ENCODE peak calls at places on chromosomes 11 and 22, in ten cellular contexts. One of them, this sample, is unnamed.

GRCh38 chr22:29784451-29785361 is 17.5 kb downstream of the UQCR10 start:
- DNase-seq in heart left ventricle: no peak
- DNase-seq in tibial artery: peak; percentile 34
- DNase-seq in upper lobe of right lung: no peak
- DNase-seq in choroid plexus epithelial cell: peak; percentile 28
- DNase-seq in HFF-Myc: no peak
- DNase-seq in GM23338: no peak
- DNase-seq in HFFc6: no peak
- DNase-seq in MCF 10A: no peak
- DNase-seq in breast epithelium: no peak
- DNase-seq in this sample: no peak

GRCh38 chr11:68343761-68344256 is 31.4 kb downstream of the LRP5 start:
- DNase-seq in heart left ventricle: no peak
- DNase-seq in tibial artery: no peak
- DNase-seq in upper lobe of right lung: no peak
- DNase-seq in choroid plexus epithelial cell: no peak
- DNase-seq in HFF-Myc: no peak
- DNase-seq in GM23338: no peak
- DNase-seq in HFFc6: no peak
- DNase-seq in MCF 10A: no peak
- DNase-seq in breast epithelium: no peak
- DNase-seq in this sample: no peak

GRCh38 chr11:844693-845644 is 2.3 kb downstream of the TSPAN4 start:
- DNase-seq in heart left ventricle: peak; percentile 95
- DNase-seq in tibial artery: peak; percentile 96
- DNase-seq in upper lobe of right lung: peak; percentile 94
- DNase-seq in choroid plexus epithelial cell: peak; percentile 95
- DNase-seq in HFF-Myc: peak; percentile 78
- DNase-seq in GM23338: peak; percentile 94
- DNase-seq in HFFc6: peak; percentile 77
- DNase-seq in MCF 10A: peak; percentile 93
- DNase-seq in breast epithelium: peak; percentile 88
- DNase-seq in this sample: peak; percentile 72

GRCh38 chr11:103546236-103546635 is 437.0 kb downstream of the DYNC2H1 start:
- DNase-seq in heart left ventricle: no peak
- DNase-seq in tibial artery: no peak
- DNase-seq in upper lobe of right lung: no peak
- DNase-seq in choroid plexus epithelial cell: peak; percentile 71
- DNase-seq in HFF-Myc: no peak
- DNase-seq in GM23338: no peak
- DNase-seq in HFFc6: peak; percentile 50
- DNase-seq in MCF 10A: no peak
- DNase-seq in breast epithelium: no peak
- DNase-seq in this sample: no peak

GRCh38 chr22:24554316-24555159 is at the start of gene GUCD1:
- DNase-seq in heart left ventricle: peak; percentile 36
- DNase-seq in tibial artery: peak; percentile 32
- DNase-seq in upper lobe of right lung: no peak
- DNase-seq in choroid plexus epithelial cell: peak; percentile 51
- DNase-seq in HFF-Myc: no peak
- DNase-seq in GM23338: peak; percentile 39
- DNase-seq in HFFc6: peak; percentile 14
- DNase-seq in MCF 10A: peak; percentile 25
- DNase-seq in breast epithelium: no peak
- DNase-seq in this sample: no peak

GRCh38 chr11:132353255-132353654 is 982.8 kb downstream of the NTM start:
- DNase-seq in heart left ventricle: no peak
- DNase-seq in tibial artery: no peak
- DNase-seq in upper lobe of right lung: no peak
- DNase-seq in choroid plexus epithelial cell: no peak
- DNase-seq in HFF-Myc: no peak
- DNase-seq in GM23338: no peak
- DNase-seq in HFFc6: no peak
- DNase-seq in MCF 10A: no peak
- DNase-seq in breast epithelium: no peak
- DNase-seq in this sample: no peak

GRCh38 chr11:28690746-28691145 is 582.6 kb downstream of the METTL15 start:
- DNase-seq in heart left ventricle: no peak
- DNase-seq in tibial artery: no peak
- DNase-seq in upper lobe of right lung: no peak
- DNase-seq in choroid plexus epithelial cell: peak; percentile 34
- DNase-seq in HFF-Myc: no peak
- DNase-seq in GM23338: no peak
- DNase-seq in HFFc6: no peak
- DNase-seq in MCF 10A: no peak
- DNase-seq in breast epithelium: no peak
- DNase-seq in this sample: no peak

GRCh38 chr11:971731-972365 is 46.2 kb downstream of the AP2A2 start:
- DNase-seq in heart left ventricle: no peak
- DNase-seq in tibial artery: no peak
- DNase-seq in upper lobe of right lung: no peak
- DNase-seq in choroid plexus epithelial cell: no peak
- DNase-seq in HFF-Myc: no peak
- DNase-seq in GM23338: no peak
- DNase-seq in HFFc6: no peak
- DNase-seq in MCF 10A: no peak
- DNase-seq in breast epithelium: no peak
- DNase-seq in this sample: no peak

DNA sequence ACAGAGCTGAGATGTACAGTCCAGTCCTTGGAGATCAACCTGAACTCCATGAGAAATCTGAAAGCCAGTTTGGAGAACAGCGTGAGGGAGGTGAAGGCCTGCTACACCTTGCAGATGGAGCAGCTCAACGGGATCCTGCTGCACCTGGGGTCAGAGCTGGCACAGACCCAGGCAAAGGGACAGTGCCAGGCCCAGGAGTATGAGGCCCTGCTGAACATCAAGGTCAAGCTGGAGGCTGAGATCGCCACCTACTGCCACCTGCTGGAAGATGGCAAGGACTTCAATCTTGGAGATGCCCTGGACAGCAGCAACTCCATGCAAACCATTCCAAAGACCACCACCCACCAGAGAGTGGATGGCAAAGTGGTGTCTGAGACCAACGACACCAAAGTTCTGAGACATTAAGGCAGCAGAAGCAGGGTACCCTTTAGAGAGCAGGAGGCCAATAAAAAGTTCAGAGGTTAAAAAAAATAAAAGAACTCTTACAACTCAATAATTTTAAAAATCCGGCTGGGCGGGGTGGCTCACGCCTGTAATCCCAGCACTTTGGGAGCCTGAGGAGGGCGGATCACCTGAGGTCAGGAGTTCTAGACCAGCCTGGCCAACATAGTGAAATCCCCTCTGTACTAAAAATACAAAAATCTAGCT is 69.9 kb upstream of the RTL6 start:
- DNase-seq in heart left ventricle: no peak
- DNase-seq in tibial artery: no peak
- DNase-seq in upper lobe of right lung: peak; percentile 69
- DNase-seq in choroid plexus epithelial cell: peak; percentile 70
- DNase-seq in HFF-Myc: peak; percentile 9
- DNase-seq in GM23338: peak; percentile 57
- DNase-seq in HFFc6: peak; percentile 32
- DNase-seq in MCF 10A: peak; percentile 68
- DNase-seq in breast epithelium: peak; percentile 50
- DNase-seq in this sample: peak; percentile 19
- TF ChIP-seq CTCF in heart left ventricle: peak; percentile 44
- TF ChIP-seq CTCF in tibial artery: no peak
- TF ChIP-seq CTCF in upper lobe of right lung: peak; percentile 63
- TF ChIP-seq CTCF in choroid plexus epithelial cell: peak; percentile 80
- TF ChIP-seq CTCF in HFF-Myc: peak; percentile 67
- TF ChIP-seq CTCF in GM23338: peak; percentile 73
- TF ChIP-seq CTCF in HFFc6: peak; percentile 86
- TF ChIP-seq CTCF in MCF 10A: peak; percentile 70
- TF ChIP-seq CTCF in breast epithelium: peak; percentile 16
- TF ChIP-seq CTCF in this sample: peak; percentile 38

DNA sequence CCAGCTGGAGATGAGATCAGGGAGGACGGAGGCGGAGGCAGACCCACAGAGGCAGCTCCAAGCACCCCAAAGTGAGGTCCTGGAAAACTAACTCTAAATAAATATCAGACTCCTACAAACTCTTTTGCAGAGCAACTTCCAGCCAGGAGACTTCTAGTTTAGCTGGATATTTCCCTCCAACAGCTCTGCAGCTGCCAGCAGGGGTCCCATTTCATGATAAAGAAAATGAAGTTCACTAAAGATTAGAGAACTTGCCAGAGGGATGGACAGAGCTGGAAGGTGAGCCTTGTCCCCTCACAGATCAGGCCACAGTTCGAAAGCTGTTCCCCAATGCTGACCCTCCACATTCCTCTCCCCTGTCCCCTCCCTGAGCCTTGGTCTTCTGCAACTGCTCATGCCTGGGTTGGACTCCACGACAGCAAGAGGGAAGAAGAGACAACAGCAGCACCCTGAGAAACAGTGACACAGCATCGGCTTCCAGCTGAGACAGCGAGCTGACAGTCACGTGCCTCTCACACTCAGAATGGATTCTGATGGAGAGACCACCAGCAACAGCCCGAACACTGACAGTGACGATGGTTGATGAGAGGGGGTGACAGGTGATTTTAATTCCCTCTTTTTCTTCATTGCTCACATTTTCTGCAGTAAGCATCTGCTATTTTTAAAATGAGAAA is 5.7 kb downstream of the CARS1 start:
- DNase-seq in heart left ventricle: peak; percentile 22
- DNase-seq in tibial artery: no peak
- DNase-seq in upper lobe of right lung: no peak
- DNase-seq in choroid plexus epithelial cell: peak; percentile 37
- DNase-seq in HFF-Myc: no peak
- DNase-seq in GM23338: no peak
- DNase-seq in HFFc6: no peak
- DNase-seq in MCF 10A: no peak
- DNase-seq in breast epithelium: no peak
- DNase-seq in this sample: no peak
- TF ChIP-seq CTCF in heart left ventricle: no peak
- TF ChIP-seq CTCF in tibial artery: no peak
- TF ChIP-seq CTCF in upper lobe of right lung: no peak
- TF ChIP-seq CTCF in choroid plexus epithelial cell: peak; percentile 55
- TF ChIP-seq CTCF in HFF-Myc: peak; percentile 33
- TF ChIP-seq CTCF in GM23338: no peak
- TF ChIP-seq CTCF in HFFc6: peak; percentile 53
- TF ChIP-seq CTCF in MCF 10A: no peak
- TF ChIP-seq CTCF in breast epithelium: no peak
- TF ChIP-seq CTCF in this sample: no peak

GRCh38 chr22:37753746-37754145 is 54.0 kb upstream of the GCAT start:
- DNase-seq in heart left ventricle: no peak
- DNase-seq in tibial artery: no peak
- DNase-seq in upper lobe of right lung: no peak
- DNase-seq in choroid plexus epithelial cell: no peak
- DNase-seq in HFF-Myc: no peak
- DNase-seq in GM23338: no peak
- DNase-seq in HFFc6: no peak
- DNase-seq in MCF 10A: peak; percentile 32
- DNase-seq in breast epithelium: no peak
- DNase-seq in this sample: no peak

GRCh38 chr22:37750596-37751162 is 53.8 kb downstream of the TRIOBP start:
- DNase-seq in heart left ventricle: no peak
- DNase-seq in tibial artery: no peak
- DNase-seq in upper lobe of right lung: no peak
- DNase-seq in choroid plexus epithelial cell: no peak
- DNase-seq in HFF-Myc: no peak
- DNase-seq in GM23338: no peak
- DNase-seq in HFFc6: no peak
- DNase-seq in MCF 10A: peak; percentile 33
- DNase-seq in breast epithelium: no peak
- DNase-seq in this sample: no peak

GRCh38 chr22:37751449-37752188 is 54.8 kb downstream of the TRIOBP start:
- DNase-seq in heart left ventricle: no peak
- DNase-seq in tibial artery: no peak
- DNase-seq in upper lobe of right lung: no peak
- DNase-seq in choroid plexus epithelial cell: peak; percentile 10
- DNase-seq in HFF-Myc: no peak
- DNase-seq in GM23338: no peak
- DNase-seq in HFFc6: no peak
- DNase-seq in MCF 10A: peak; percentile 49
- DNase-seq in breast epithelium: no peak
- DNase-seq in this sample: no peak

GRCh38 chr22:37749831-37750595 is 53.2 kb downstream of the TRIOBP start:
- DNase-seq in heart left ventricle: peak; percentile 73
- DNase-seq in tibial artery: no peak
- DNase-seq in upper lobe of right lung: no peak
- DNase-seq in choroid plexus epithelial cell: peak; percentile 68
- DNase-seq in HFF-Myc: no peak
- DNase-seq in GM23338: no peak
- DNase-seq in HFFc6: peak; percentile 78
- DNase-seq in MCF 10A: peak; percentile 88
- DNase-seq in breast epithelium: no peak
- DNase-seq in this sample: no peak

DNA sequence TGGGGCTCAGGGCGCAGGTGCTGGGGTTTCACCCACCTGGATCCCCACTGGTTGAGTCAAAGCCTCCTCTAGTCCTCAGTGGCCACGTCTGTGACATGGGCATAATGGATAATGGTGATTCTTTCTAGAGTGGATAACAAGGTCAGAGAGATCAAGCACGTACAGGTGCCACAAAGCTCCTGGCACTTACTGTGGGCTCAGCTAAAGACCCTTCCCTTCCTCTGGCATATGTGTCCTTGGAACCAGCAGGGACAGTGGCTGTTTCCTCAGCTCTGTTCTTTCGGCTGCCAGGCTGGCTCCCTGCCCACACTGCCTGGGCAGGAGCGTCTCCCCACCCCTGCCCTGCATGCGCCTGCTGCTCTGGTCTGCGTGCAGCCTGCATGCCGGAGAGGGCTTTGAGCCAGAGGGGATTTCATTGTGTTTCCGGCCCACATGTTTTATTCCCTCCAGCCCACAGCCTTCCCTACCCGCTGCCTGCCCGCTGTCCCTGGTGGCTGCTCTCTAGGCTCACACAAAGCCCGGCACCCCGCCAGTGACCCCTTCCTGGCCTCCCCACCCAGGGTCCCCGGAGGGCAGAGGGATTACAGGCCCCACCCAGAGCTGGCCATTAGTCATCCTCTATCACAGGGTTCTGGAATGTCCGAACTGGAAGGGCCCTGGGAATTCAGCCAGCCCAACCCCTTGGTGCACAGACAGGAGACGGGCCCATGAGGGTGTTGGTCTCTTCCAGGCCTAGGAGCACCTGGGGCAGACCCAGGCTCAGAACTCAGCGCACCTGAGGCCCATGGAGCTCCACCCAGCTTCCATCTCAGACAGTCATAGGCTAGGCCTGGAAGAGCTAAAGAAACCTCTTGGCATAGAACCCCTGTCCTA is 55.3 kb upstream of the GCAT start:
- DNase-seq in heart left ventricle: peak; percentile 96
- DNase-seq in tibial artery: peak; percentile 91
- DNase-seq in upper lobe of right lung: peak; percentile 90
- DNase-seq in choroid plexus epithelial cell: peak; percentile 88
- DNase-seq in HFF-Myc: peak; percentile 90
- DNase-seq in GM23338: no peak
- DNase-seq in HFFc6: peak; percentile 92
- DNase-seq in MCF 10A: peak; percentile 100
- DNase-seq in breast epithelium: peak; percentile 94
- DNase-seq in this sample: no peak
- TF ChIP-seq CTCF in heart left ventricle: peak; percentile 30
- TF ChIP-seq CTCF in tibial artery: peak; percentile 30
- TF ChIP-seq CTCF in upper lobe of right lung: no peak
- TF ChIP-seq CTCF in choroid plexus epithelial cell: peak; percentile 35
- TF ChIP-seq CTCF in HFF-Myc: no peak
- TF ChIP-seq CTCF in GM23338: no peak
- TF ChIP-seq CTCF in HFFc6: peak; percentile 50
- TF ChIP-seq CTCF in MCF 10A: no peak
- TF ChIP-seq CTCF in breast epithelium: no peak
- TF ChIP-seq CTCF in this sample: no peak

DNA sequence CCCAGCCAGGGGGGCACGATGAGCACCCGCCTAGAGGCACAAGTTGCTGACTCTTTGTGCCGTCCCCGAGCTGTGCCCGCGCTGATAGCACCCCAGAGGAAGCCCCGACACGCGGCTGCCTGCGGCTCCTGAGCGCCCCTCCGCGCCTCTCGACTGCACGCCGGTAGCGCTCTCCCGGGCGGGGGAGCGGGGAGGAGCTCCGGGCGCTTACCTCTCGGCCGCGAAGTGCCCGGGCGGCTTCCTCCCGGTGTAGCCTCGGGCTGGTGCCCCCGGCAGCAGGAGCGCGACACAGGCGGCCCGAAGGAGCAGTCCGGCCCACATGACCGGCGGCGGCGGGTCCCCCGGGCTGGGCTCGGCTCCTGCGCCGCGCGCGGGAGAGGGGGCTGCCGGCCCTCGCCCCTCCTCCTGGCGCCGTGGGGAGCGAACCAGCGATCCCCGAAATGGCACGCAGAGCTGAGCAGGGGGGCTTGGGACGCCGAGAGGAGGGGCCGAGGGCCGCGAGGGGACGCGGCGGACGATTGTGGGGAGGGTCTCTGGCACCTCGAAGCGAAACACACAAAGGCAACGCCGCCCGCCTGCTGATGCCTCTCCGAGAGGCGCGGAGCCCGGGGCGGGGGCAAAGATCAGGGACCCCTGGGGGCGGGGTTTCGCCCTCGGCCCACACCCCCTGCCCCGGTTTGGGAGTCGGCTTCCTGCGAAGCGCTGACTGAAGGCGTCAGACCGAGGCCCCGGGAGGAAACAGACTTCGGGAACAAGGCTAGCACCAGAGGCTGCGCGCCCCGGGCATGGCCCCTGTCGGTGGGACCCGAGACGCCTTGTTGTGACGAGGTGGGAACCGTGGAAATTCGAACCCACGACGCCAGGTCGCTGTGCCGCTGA is at the start of gene VWCE:
- DNase-seq in heart left ventricle: peak; percentile 69
- DNase-seq in tibial artery: peak; percentile 40
- DNase-seq in upper lobe of right lung: peak; percentile 84
- DNase-seq in choroid plexus epithelial cell: peak; percentile 68
- DNase-seq in HFF-Myc: no peak
- DNase-seq in GM23338: peak; percentile 92
- DNase-seq in HFFc6: peak; percentile 25
- DNase-seq in MCF 10A: no peak
- DNase-seq in breast epithelium: no peak
- DNase-seq in this sample: peak; percentile 80
- TF ChIP-seq CTCF in heart left ventricle: no peak
- TF ChIP-seq CTCF in tibial artery: no peak
- TF ChIP-seq CTCF in upper lobe of right lung: peak; percentile 30
- TF ChIP-seq CTCF in choroid plexus epithelial cell: peak; percentile 40
- TF ChIP-seq CTCF in HFF-Myc: peak; percentile 5
- TF ChIP-seq CTCF in GM23338: peak; percentile 43
- TF ChIP-seq CTCF in HFFc6: no peak
- TF ChIP-seq CTCF in MCF 10A: no peak
- TF ChIP-seq CTCF in breast epithelium: no peak
- TF ChIP-seq CTCF in this sample: no peak

This sample was measured in endothelial cell.